ENCODE peak calls at places on chromosomes 6 and 20, in ten cellular contexts. One of them, this sample, is unnamed.

GRCh38 chr20:46407671-46407996 is 1.2 kb upstream of the ELMO2 start:
- DNase-seq in SK-MEL-5: no peak
- DNase-seq in lung: no peak
- DNase-seq in EL: no peak
- DNase-seq in GM12878: no peak
- DNase-seq in IMR-90: no peak
- DNase-seq in activated B cell treated with CpG ODN at 0.5 μM for 24 hours: no peak
- DNase-seq in GM12865: no peak
- DNase-seq in DMS 273 treated with DMSO at 0.1 percent for 48 hours: no peak
- DNase-seq in CD4-positive, alpha-beta T cell: no peak
- DNase-seq in this sample: no peak

GRCh38 chr6:33314943-33315752 is 1.3 kb upstream of the TAPBP start:
- DNase-seq in SK-MEL-5: peak
- DNase-seq in lung: no peak
- DNase-seq in EL: peak
- DNase-seq in GM12878: no peak
- DNase-seq in IMR-90: no peak
- DNase-seq in activated B cell treated with CpG ODN at 0.5 μM for 24 hours: peak
- DNase-seq in GM12865: peak
- DNase-seq in DMS 273 treated with DMSO at 0.1 percent for 48 hours: no peak
- DNase-seq in CD4-positive, alpha-beta T cell: peak
- DNase-seq in this sample: peak

GRCh38 chr6:7440476-7440875 is 50.9 kb downstream of the RIOK1 start:
- DNase-seq in SK-MEL-5: no peak
- DNase-seq in lung: no peak
- DNase-seq in EL: peak
- DNase-seq in GM12878: no peak
- DNase-seq in IMR-90: no peak
- DNase-seq in activated B cell treated with CpG ODN at 0.5 μM for 24 hours: no peak
- DNase-seq in GM12865: peak
- DNase-seq in DMS 273 treated with DMSO at 0.1 percent for 48 hours: no peak
- DNase-seq in CD4-positive, alpha-beta T cell: no peak
- DNase-seq in this sample: no peak

GRCh38 chr6:56953597-56954388 is 1.1 kb upstream of the BEND6 start:
- DNase-seq in SK-MEL-5: no peak
- DNase-seq in lung: no peak
- DNase-seq in EL: no peak
- DNase-seq in GM12878: peak
- DNase-seq in IMR-90: no peak
- DNase-seq in activated B cell treated with CpG ODN at 0.5 μM for 24 hours: no peak
- DNase-seq in GM12865: peak
- DNase-seq in DMS 273 treated with DMSO at 0.1 percent for 48 hours: no peak
- DNase-seq in CD4-positive, alpha-beta T cell: no peak
- DNase-seq in this sample: peak

GRCh38 chr6:149895702-149896310 is 2.1 kb downstream of the RAET1E start:
- DNase-seq in SK-MEL-5: no peak
- DNase-seq in lung: peak
- DNase-seq in EL: peak
- DNase-seq in GM12878: no peak
- DNase-seq in IMR-90: peak
- DNase-seq in activated B cell treated with CpG ODN at 0.5 μM for 24 hours: no peak
- DNase-seq in GM12865: peak
- DNase-seq in DMS 273 treated with DMSO at 0.1 percent for 48 hours: no peak
- DNase-seq in CD4-positive, alpha-beta T cell: peak
- DNase-seq in this sample: no peak

GRCh38 chr20:41119593-41120561 is 17.5 kb upstream of the PLCG1 start:
- DNase-seq in SK-MEL-5: peak
- DNase-seq in lung: no peak
- DNase-seq in EL: no peak
- DNase-seq in GM12878: no peak
- DNase-seq in IMR-90: no peak
- DNase-seq in activated B cell treated with CpG ODN at 0.5 μM for 24 hours: no peak
- DNase-seq in GM12865: no peak
- DNase-seq in DMS 273 treated with DMSO at 0.1 percent for 48 hours: no peak
- DNase-seq in CD4-positive, alpha-beta T cell: no peak
- DNase-seq in this sample: no peak

GRCh38 chr20:23245553-23246128 is 105.0 kb upstream of the NXT1 start:
- DNase-seq in SK-MEL-5: peak
- DNase-seq in lung: peak
- DNase-seq in EL: peak
- DNase-seq in GM12878: peak
- DNase-seq in IMR-90: peak
- DNase-seq in activated B cell treated with CpG ODN at 0.5 μM for 24 hours: no peak
- DNase-seq in GM12865: peak
- DNase-seq in DMS 273 treated with DMSO at 0.1 percent for 48 hours: no peak
- DNase-seq in CD4-positive, alpha-beta T cell: no peak
- DNase-seq in this sample: peak

GRCh38 chr6:25388776-25389175 is 109.6 kb downstream of the CARMIL1 start:
- DNase-seq in SK-MEL-5: no peak
- DNase-seq in lung: no peak
- DNase-seq in EL: no peak
- DNase-seq in GM12878: no peak
- DNase-seq in IMR-90: no peak
- DNase-seq in activated B cell treated with CpG ODN at 0.5 μM for 24 hours: no peak
- DNase-seq in GM12865: no peak
- DNase-seq in DMS 273 treated with DMSO at 0.1 percent for 48 hours: no peak
- DNase-seq in CD4-positive, alpha-beta T cell: no peak
- DNase-seq in this sample: peak

GRCh38 chr20:57445298-57445697 is 54.1 kb downstream of the RBM38 start:
- DNase-seq in SK-MEL-5: no peak
- DNase-seq in lung: no peak
- DNase-seq in EL: no peak
- DNase-seq in GM12878: no peak
- DNase-seq in IMR-90: peak
- DNase-seq in activated B cell treated with CpG ODN at 0.5 μM for 24 hours: no peak
- DNase-seq in GM12865: no peak
- DNase-seq in DMS 273 treated with DMSO at 0.1 percent for 48 hours: no peak
- DNase-seq in CD4-positive, alpha-beta T cell: no peak
- DNase-seq in this sample: no peak

GRCh38 chr20:1888796-1889463 is 6.3 kb upstream of the SIRPA start:
- DNase-seq in SK-MEL-5: peak
- DNase-seq in lung: no peak
- DNase-seq in EL: peak
- DNase-seq in GM12878: no peak
- DNase-seq in IMR-90: peak
- DNase-seq in activated B cell treated with CpG ODN at 0.5 μM for 24 hours: no peak
- DNase-seq in GM12865: no peak
- DNase-seq in DMS 273 treated with DMSO at 0.1 percent for 48 hours: no peak
- DNase-seq in CD4-positive, alpha-beta T cell: no peak
- DNase-seq in this sample: no peak

GRCh38 chr6:79574636-79575035 is 37.4 kb upstream of the LCA5 start:
- DNase-seq in SK-MEL-5: no peak
- DNase-seq in lung: no peak
- DNase-seq in EL: peak
- DNase-seq in GM12878: no peak
- DNase-seq in IMR-90: peak
- DNase-seq in activated B cell treated with CpG ODN at 0.5 μM for 24 hours: no peak
- DNase-seq in GM12865: no peak
- DNase-seq in DMS 273 treated with DMSO at 0.1 percent for 48 hours: no peak
- DNase-seq in CD4-positive, alpha-beta T cell: no peak
- DNase-seq in this sample: no peak

GRCh38 chr6:42224222-42225042 is 6.8 kb upstream of the MRPS10 start:
- DNase-seq in SK-MEL-5: no peak
- DNase-seq in lung: no peak
- DNase-seq in EL: peak
- DNase-seq in GM12878: peak
- DNase-seq in IMR-90: peak
- DNase-seq in activated B cell treated with CpG ODN at 0.5 μM for 24 hours: no peak
- DNase-seq in GM12865: peak
- DNase-seq in DMS 273 treated with DMSO at 0.1 percent for 48 hours: no peak
- DNase-seq in CD4-positive, alpha-beta T cell: no peak
- DNase-seq in this sample: peak

GRCh38 chr6:8277769-8278168 is 157.6 kb downstream of the SLC35B3 start:
- DNase-seq in SK-MEL-5: no peak
- DNase-seq in lung: no peak
- DNase-seq in EL: no peak
- DNase-seq in GM12878: no peak
- DNase-seq in IMR-90: no peak
- DNase-seq in activated B cell treated with CpG ODN at 0.5 μM for 24 hours: no peak
- DNase-seq in GM12865: no peak
- DNase-seq in DMS 273 treated with DMSO at 0.1 percent for 48 hours: no peak
- DNase-seq in CD4-positive, alpha-beta T cell: no peak
- DNase-seq in this sample: no peak

GRCh38 chr6:149859938-149860337 is 4.2 kb downstream of the LRP11 start:
- DNase-seq in SK-MEL-5: no peak
- DNase-seq in lung: no peak
- DNase-seq in EL: no peak
- DNase-seq in GM12878: no peak
- DNase-seq in IMR-90: no peak
- DNase-seq in activated B cell treated with CpG ODN at 0.5 μM for 24 hours: no peak
- DNase-seq in GM12865: no peak
- DNase-seq in DMS 273 treated with DMSO at 0.1 percent for 48 hours: no peak
- DNase-seq in CD4-positive, alpha-beta T cell: no peak
- DNase-seq in this sample: no peak

GRCh38 chr6:113447088-113447831 is 409.9 kb upstream of the MARCKS start:
- DNase-seq in SK-MEL-5: peak
- DNase-seq in lung: no peak
- DNase-seq in EL: peak
- DNase-seq in GM12878: no peak
- DNase-seq in IMR-90: peak
- DNase-seq in activated B cell treated with CpG ODN at 0.5 μM for 24 hours: no peak
- DNase-seq in GM12865: no peak
- DNase-seq in DMS 273 treated with DMSO at 0.1 percent for 48 hours: no peak
- DNase-seq in CD4-positive, alpha-beta T cell: no peak
- DNase-seq in this sample: no peak

GRCh38 chr20:32622585-32623468 is 37.7 kb upstream of the NOL4L start:
- DNase-seq in SK-MEL-5: no peak
- DNase-seq in lung: no peak
- DNase-seq in EL: no peak
- DNase-seq in GM12878: no peak
- DNase-seq in IMR-90: no peak
- DNase-seq in activated B cell treated with CpG ODN at 0.5 μM for 24 hours: no peak
- DNase-seq in GM12865: no peak
- DNase-seq in DMS 273 treated with DMSO at 0.1 percent for 48 hours: peak
- DNase-seq in CD4-positive, alpha-beta T cell: no peak
- DNase-seq in this sample: no peak

GRCh38 chr20:58586565-58587093 is 64.5 kb upstream of the STX16 start:
- DNase-seq in SK-MEL-5: no peak
- DNase-seq in lung: no peak
- DNase-seq in EL: no peak
- DNase-seq in GM12878: no peak
- DNase-seq in IMR-90: no peak
- DNase-seq in activated B cell treated with CpG ODN at 0.5 μM for 24 hours: no peak
- DNase-seq in GM12865: no peak
- DNase-seq in DMS 273 treated with DMSO at 0.1 percent for 48 hours: no peak
- DNase-seq in CD4-positive, alpha-beta T cell: no peak
- DNase-seq in this sample: no peak

GRCh38 chr20:56440346-56441007 is 27.9 kb upstream of the RTF2 start:
- DNase-seq in SK-MEL-5: no peak
- DNase-seq in lung: no peak
- DNase-seq in EL: peak
- DNase-seq in GM12878: peak
- DNase-seq in IMR-90: no peak
- DNase-seq in activated B cell treated with CpG ODN at 0.5 μM for 24 hours: no peak
- DNase-seq in GM12865: peak
- DNase-seq in DMS 273 treated with DMSO at 0.1 percent for 48 hours: no peak
- DNase-seq in CD4-positive, alpha-beta T cell: no peak
- DNase-seq in this sample: no peak

GRCh38 chr6:22024973-22025467 is 271.8 kb downstream of the PRL start:
- DNase-seq in SK-MEL-5: no peak
- DNase-seq in lung: no peak
- DNase-seq in EL: no peak
- DNase-seq in GM12878: peak
- DNase-seq in IMR-90: no peak
- DNase-seq in activated B cell treated with CpG ODN at 0.5 μM for 24 hours: no peak
- DNase-seq in GM12865: peak
- DNase-seq in DMS 273 treated with DMSO at 0.1 percent for 48 hours: no peak
- DNase-seq in CD4-positive, alpha-beta T cell: no peak
- DNase-seq in this sample: no peak

GRCh38 chr6:16409531-16410441 is 171.4 kb downstream of the GMPR start:
- DNase-seq in SK-MEL-5: peak
- DNase-seq in lung: peak
- DNase-seq in EL: peak
- DNase-seq in GM12878: no peak
- DNase-seq in IMR-90: peak
- DNase-seq in activated B cell treated with CpG ODN at 0.5 μM for 24 hours: peak
- DNase-seq in GM12865: peak
- DNase-seq in DMS 273 treated with DMSO at 0.1 percent for 48 hours: peak
- DNase-seq in CD4-positive, alpha-beta T cell: peak
- DNase-seq in this sample: peak

GRCh38 chr6:37920667-37921066 is 101.1 kb downstream of the ZFAND3 start:
- DNase-seq in SK-MEL-5: peak
- DNase-seq in lung: no peak
- DNase-seq in EL: no peak
- DNase-seq in GM12878: no peak
- DNase-seq in IMR-90: no peak
- DNase-seq in activated B cell treated with CpG ODN at 0.5 μM for 24 hours: no peak
- DNase-seq in GM12865: no peak
- DNase-seq in DMS 273 treated with DMSO at 0.1 percent for 48 hours: no peak
- DNase-seq in CD4-positive, alpha-beta T cell: no peak
- DNase-seq in this sample: no peak

GRCh38 chr6:44176935-44177509 is 18.4 kb downstream of the CAPN11 start:
- DNase-seq in SK-MEL-5: no peak
- DNase-seq in lung: no peak
- DNase-seq in EL: no peak
- DNase-seq in GM12878: peak
- DNase-seq in IMR-90: no peak
- DNase-seq in activated B cell treated with CpG ODN at 0.5 μM for 24 hours: peak
- DNase-seq in GM12865: peak
- DNase-seq in DMS 273 treated with DMSO at 0.1 percent for 48 hours: no peak
- DNase-seq in CD4-positive, alpha-beta T cell: no peak
- DNase-seq in this sample: peak

GRCh38 chr6:21887301-21888185 is 294.0 kb downstream of the SOX4 start:
- DNase-seq in SK-MEL-5: no peak
- DNase-seq in lung: no peak
- DNase-seq in EL: no peak
- DNase-seq in GM12878: no peak
- DNase-seq in IMR-90: peak
- DNase-seq in activated B cell treated with CpG ODN at 0.5 μM for 24 hours: no peak
- DNase-seq in GM12865: no peak
- DNase-seq in DMS 273 treated with DMSO at 0.1 percent for 48 hours: peak
- DNase-seq in CD4-positive, alpha-beta T cell: no peak
- DNase-seq in this sample: no peak

GRCh38 chr20:44302026-44302669 is 8.9 kb downstream of the FITM2 start:
- DNase-seq in SK-MEL-5: no peak
- DNase-seq in lung: peak
- DNase-seq in EL: no peak
- DNase-seq in GM12878: no peak
- DNase-seq in IMR-90: no peak
- DNase-seq in activated B cell treated with CpG ODN at 0.5 μM for 24 hours: no peak
- DNase-seq in GM12865: no peak
- DNase-seq in DMS 273 treated with DMSO at 0.1 percent for 48 hours: no peak
- DNase-seq in CD4-positive, alpha-beta T cell: no peak
- DNase-seq in this sample: no peak

GRCh38 chr6:160859822-160860221 is 131.7 kb upstream of the MAP3K4 start:
- DNase-seq in SK-MEL-5: peak
- DNase-seq in lung: no peak
- DNase-seq in EL: no peak
- DNase-seq in GM12878: no peak
- DNase-seq in IMR-90: no peak
- DNase-seq in activated B cell treated with CpG ODN at 0.5 μM for 24 hours: no peak
- DNase-seq in GM12865: no peak
- DNase-seq in DMS 273 treated with DMSO at 0.1 percent for 48 hours: no peak
- DNase-seq in CD4-positive, alpha-beta T cell: no peak
- DNase-seq in this sample: no peak

GRCh38 chr20:48635361-48635760 is 192.4 kb downstream of the PREX1 start:
- DNase-seq in SK-MEL-5: no peak
- DNase-seq in lung: no peak
- DNase-seq in EL: no peak
- DNase-seq in GM12878: no peak
- DNase-seq in IMR-90: no peak
- DNase-seq in activated B cell treated with CpG ODN at 0.5 μM for 24 hours: no peak
- DNase-seq in GM12865: no peak
- DNase-seq in DMS 273 treated with DMSO at 0.1 percent for 48 hours: no peak
- DNase-seq in CD4-positive, alpha-beta T cell: no peak
- DNase-seq in this sample: no peak

GRCh38 chr6:34021839-34022190 is 124.1 kb downstream of the GRM4 start:
- DNase-seq in SK-MEL-5: no peak
- DNase-seq in lung: no peak
- DNase-seq in EL: no peak
- DNase-seq in GM12878: no peak
- DNase-seq in IMR-90: no peak
- DNase-seq in activated B cell treated with CpG ODN at 0.5 μM for 24 hours: no peak
- DNase-seq in GM12865: no peak
- DNase-seq in DMS 273 treated with DMSO at 0.1 percent for 48 hours: no peak
- DNase-seq in CD4-positive, alpha-beta T cell: no peak
- DNase-seq in this sample: no peak

GRCh38 chr20:34824026-34824860 is 1.2 kb downstream of the NCOA6 start:
- DNase-seq in SK-MEL-5: peak
- DNase-seq in lung: peak
- DNase-seq in EL: peak
- DNase-seq in GM12878: peak
- DNase-seq in IMR-90: peak
- DNase-seq in activated B cell treated with CpG ODN at 0.5 μM for 24 hours: peak
- DNase-seq in GM12865: peak
- DNase-seq in DMS 273 treated with DMSO at 0.1 percent for 48 hours: peak
- DNase-seq in CD4-positive, alpha-beta T cell: peak
- DNase-seq in this sample: peak